ENCODE peak calls at places on chromosomes 13 and 19, in six cellular contexts. F is pancreas, S is left ventricle myocardium inferior, D is testis, R is esophagus muscularis mucosa, J is ascending aorta. T is an unnamed sample.

GRCh38 chr19:17873661-17874422 is 2.1 kb downstream of the SLC5A5 start:
- DNase-seq in S (no peak), R (no peak), J (no peak), F (peak), D (peak), T (no peak)

GRCh38 chr13:26653310-26653709 is 95.8 kb downstream of the WASF3 start:
- DNase-seq in R (no peak), F (no peak), D (no peak), S (no peak), J (no peak), T (peak)

GRCh38 chr19:9878511-9879196 is 43.5 kb downstream of the PIN1 start:
- DNase-seq in D (no peak), F (no peak), J (no peak), R (no peak), S (no peak), T (peak)

GRCh38 chr13:59230484-59231264 is 933.1 kb downstream of the DIAPH3 start:
- DNase-seq in S (no peak), R (no peak), J (no peak), D (peak), F (no peak), T (no peak)

GRCh38 chr19:46192990-46193650 is 36.4 kb upstream of the IGFL1 start:
- DNase-seq in F (no peak), R (no peak), J (no peak), D (no peak), S (no peak), T (peak)

GRCh38 chr19:8017808-8018207 is 12.4 kb upstream of the ELAVL1 start:
- DNase-seq in F (no peak), D (no peak), R (no peak), J (no peak), S (no peak), T (no peak)

GRCh38 chr13:98810746-98811145 is 58.3 kb upstream of the SLC15A1 start:
- DNase-seq in S (no peak), R (no peak), J (no peak), D (no peak), F (no peak), T (peak)

GRCh38 chr13:77565635-77566034 is 30.1 kb downstream of the SCEL start:
- DNase-seq in F (no peak), S (no peak), D (no peak), J (no peak), R (no peak), T (peak)

GRCh38 chr13:31945202-31945978 is 86.2 kb upstream of the FRY start:
- DNase-seq in J (peak), D (peak), F (peak), R (no peak), S (peak), T (peak)

GRCh38 chr19:30219682-30220081 is 152.5 kb upstream of the ZNF536 start:
- DNase-seq in S (no peak), R (no peak), J (no peak), F (no peak), D (no peak), T (no peak)

GRCh38 chr19:43682824-43683661 is 13.1 kb upstream of the PLAUR start:
- DNase-seq in R (no peak), J (no peak), S (no peak), D (no peak), F (no peak), T (no peak)

GRCh38 chr19:3233116-3233515 is 8.7 kb downstream of the CELF5 start:
- DNase-seq in F (no peak), J (no peak), S (no peak), D (no peak), R (no peak), T (no peak)

GRCh38 chr13:33761744-33762143 is 56.2 kb upstream of the RFC3 start:
- DNase-seq in J (no peak), S (no peak), D (peak), R (peak), F (no peak), T (peak)

GRCh38 chr13:30333601-30334000 is 26.2 kb upstream of the KATNAL1 start:
- DNase-seq in F (no peak), S (no peak), J (no peak), R (no peak), D (no peak), T (no peak)

GRCh38 chr19:14081797-14082674 is 3.5 kb downstream of the C19orf67 start:
- DNase-seq in F (peak), R (no peak), J (no peak), S (peak), D (peak), T (no peak)

GRCh38 chr13:30739646-30740642 is 4.6 kb downstream of the ALOX5AP start:
- DNase-seq in D (no peak), R (no peak), S (no peak), J (no peak), F (no peak), T (peak)

GRCh38 chr19:2475018-2475701 is 767 bp upstream of the GADD45B start:
- DNase-seq in D (peak), R (no peak), S (peak), J (no peak), F (peak), T (peak)

GRCh38 chr13:35255241-35255640 is 221.2 kb downstream of the MAB21L1 start:
- DNase-seq in J (no peak), S (no peak), F (peak), R (no peak), D (no peak), T (no peak)

GRCh38 chr19:2289714-2290435 is 7.9 kb upstream of the PEAK3 start:
- DNase-seq in D (no peak), S (peak), R (no peak), J (no peak), F (no peak), T (no peak)

GRCh38 chr13:43414111-43414510 is 372.7 kb downstream of the ENOX1 start:
- DNase-seq in S (no peak), D (no peak), F (no peak), R (no peak), J (no peak), T (no peak)

GRCh38 chr19:1590641-1591397 is 1.8 kb downstream of the MBD3 start:
- DNase-seq in F (no peak), D (no peak), R (no peak), J (no peak), S (no peak), T (peak)

GRCh38 chr13:108957369-108958012 is 328.1 kb downstream of the MYO16 start:
- DNase-seq in S (no peak), R (no peak), D (no peak), J (no peak), F (no peak), T (peak)

GRCh38 chr13:32010137-32010536 is 21.4 kb upstream of the FRY start:
- DNase-seq in S (no peak), J (no peak), R (no peak), D (peak), F (no peak), T (peak)

GRCh38 chr19:31548941-31549340 is 199.7 kb upstream of the TSHZ3 start:
- DNase-seq in D (peak), R (no peak), J (no peak), S (peak), F (no peak), T (peak)

GRCh38 chr13:29457299-29457698 is 138.2 kb downstream of the SLC7A1 start:
- DNase-seq in F (no peak), R (no peak), D (no peak), J (no peak), S (no peak), T (peak)

GRCh38 chr13:24267283-24267682 is 42.1 kb upstream of the C1QTNF9 start:
- DNase-seq in S (no peak), R (no peak), F (no peak), J (no peak), D (peak), T (peak)

GRCh38 chr19:44875666-44876418 is 15.2 kb upstream of the TOMM40 start:
- DNase-seq in S (no peak), D (no peak), F (no peak), R (no peak), J (no peak), T (peak)

GRCh38 chr19:11642902-11643301 is 45.6 kb downstream of the ZNF627 start:
- DNase-seq in J (no peak), F (no peak), S (no peak), R (no peak), D (no peak), T (no peak)

GRCh38 chr19:11639602-11640471 is 42.6 kb downstream of the ZNF627 start:
- DNase-seq in R (peak), D (peak), J (peak), F (peak), S (peak), T (peak)

GRCh38 chr19:11633223-11633622 is 35.9 kb downstream of the ZNF627 start:
- DNase-seq in F (no peak), D (no peak), S (no peak), J (no peak), R (no peak), T (no peak)

GRCh38 chr19:11641241-11641640 is 44.0 kb downstream of the ZNF627 start:
- DNase-seq in S (no peak), D (no peak), R (no peak), F (no peak), J (no peak), T (no peak)

GRCh38 chr19:11639245-11639601 is 41.9 kb downstream of the ZNF627 start:
- DNase-seq in F (no peak), R (no peak), D (no peak), S (no peak), J (no peak), T (no peak)
- H3K4me3 ChIP-seq in F (no peak), R (peak), D (peak), S (peak), J (peak), T (no peak)

DNA sequence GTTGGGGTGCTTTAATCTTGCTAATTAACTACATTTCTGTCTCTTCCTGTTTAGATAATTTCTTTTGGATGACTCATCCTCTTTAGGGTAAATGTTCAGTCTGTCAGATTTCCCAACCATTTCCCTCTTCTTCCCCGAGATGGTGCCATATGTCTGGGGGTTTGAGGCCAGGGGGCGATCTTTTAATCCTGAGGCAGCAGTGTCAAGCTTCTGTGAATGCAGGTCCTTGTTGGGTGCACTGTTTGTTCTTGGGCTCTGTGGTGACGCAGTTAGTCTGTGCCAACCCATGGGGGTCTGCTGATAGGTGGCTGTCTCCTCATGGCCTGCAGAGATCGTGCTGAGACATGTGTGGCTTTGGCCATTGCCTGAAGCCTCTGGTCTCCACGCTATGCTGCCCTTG is 420.4 kb downstream of the NDFIP2 start:
- DNase-seq in S (no peak), R (no peak), F (no peak), D (no peak), J (no peak), T (peak)
- TF ChIP-seq CTCF in S (no peak), R (no peak), F (no peak), D (no peak), J (no peak), T (no peak)

GRCh38 chr19:41564515-41565383 is 11.2 kb upstream of the CEACAM21 start:
- DNase-seq in D (no peak), F (no peak), J (no peak), S (no peak), R (no peak), T (peak)
- H3K4me3 ChIP-seq in D (peak), F (no peak), J (no peak), S (peak), R (peak), T (no peak)

DNA sequence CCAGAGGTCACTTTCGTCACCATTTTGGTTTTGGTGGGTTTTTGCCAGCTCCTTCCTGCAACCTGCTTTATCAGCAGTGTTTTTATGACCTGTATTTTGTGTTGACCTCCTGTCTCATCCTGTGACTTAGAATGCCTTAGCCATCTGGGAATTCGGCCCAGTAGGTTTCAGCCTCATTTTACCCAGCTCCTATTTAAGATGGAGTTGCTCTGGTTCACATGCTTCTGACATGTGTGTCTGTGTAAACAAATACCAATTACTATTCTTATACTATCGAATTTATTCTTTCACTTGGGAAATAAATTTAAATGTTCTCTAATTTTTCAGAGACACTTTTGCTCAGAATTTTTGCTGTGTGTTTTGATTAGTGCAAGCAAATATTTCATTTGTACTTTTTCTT is 1370.3 kb upstream of the MIR17HG start:
- DNase-seq in D (no peak), F (no peak), R (no peak), S (no peak), J (no peak), T (no peak)
- TF ChIP-seq CTCF in D (no peak), F (no peak), R (no peak), S (no peak), J (no peak), T (no peak)

DNA sequence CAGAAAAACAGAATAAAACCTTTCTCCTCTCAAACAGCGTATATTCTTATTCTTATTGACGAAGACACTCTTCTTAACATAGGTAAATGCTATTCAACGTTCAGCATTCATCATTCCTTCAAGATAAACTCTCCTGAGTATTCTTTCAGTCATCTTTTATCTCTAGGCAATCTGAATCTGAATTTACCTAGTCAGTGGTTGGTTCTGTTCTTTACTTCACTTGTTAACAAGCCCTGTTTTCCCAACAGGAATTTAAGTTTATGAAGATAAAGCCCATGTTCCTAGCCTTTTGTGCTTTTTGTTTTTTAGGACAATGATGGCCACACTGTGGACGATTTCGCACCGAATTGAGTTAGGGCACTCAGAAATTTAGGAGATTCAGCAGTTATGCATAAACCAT is 3.2 kb downstream of the ELF1 start:
- DNase-seq in S (no peak), F (no peak), R (no peak), D (no peak), J (no peak), T (no peak)
- H3K4me3 ChIP-seq in S (no peak), F (no peak), R (no peak), D (no peak), J (no peak), T (no peak)

T was measured in cardiac fibroblast.